ENCODE peak calls at places on chromosome 5, in four cellular contexts. C, Y, P and K are unnamed samples.
A peak's percentile ranks its signal among the peaks of the same experiment; 100 is the strongest.

GRCh38 chr5:11958321-11958720 is 54.1 kb upstream of the CTNND2 start:
- DNase-seq in Y (no peak), C (no peak), P (no peak), K (no peak)

GRCh38 chr5:151183451-151184245 is 26.1 kb upstream of the ANXA6 start:
- DNase-seq in P (no peak), C (no peak), Y (peak; percentile 32), K (no peak)

GRCh38 chr5:100950975-100951374 is 47.9 kb upstream of the ST8SIA4 start:
- DNase-seq in Y (no peak), C (no peak), P (no peak), K (no peak)

GRCh38 chr5:1255081-1255561 is 29.9 kb downstream of the SLC6A18 start:
- DNase-seq in C (peak; percentile 9), P (no peak), Y (no peak), K (no peak)

GRCh38 chr5:107213025-107213424 is 457.7 kb downstream of the EFNA5 start:
- DNase-seq in Y (no peak), C (no peak), P (no peak), K (no peak)

GRCh38 chr5:149128023-149128875 is 13.0 kb upstream of the ABLIM3 start:
- DNase-seq in P (no peak), Y (peak; percentile 45), C (peak; percentile 17), K (peak; percentile 44)

GRCh38 chr5:143023447-143024096 is 253.4 kb downstream of the ARHGAP26 start:
- DNase-seq in P (no peak), Y (peak; percentile 34), C (peak; percentile 91), K (peak; percentile 41)

GRCh38 chr5:149268928-149269557 is 2.6 kb upstream of the AFAP1L1 start:
- DNase-seq in C (peak; percentile 41), Y (peak; percentile 75), P (no peak), K (peak; percentile 79)

GRCh38 chr5:56112526-56113121 is 117.9 kb upstream of the IL6ST start:
- DNase-seq in Y (peak; percentile 46), C (no peak), P (no peak), K (no peak)

GRCh38 chr5:18141260-18141659 is 507.0 kb downstream of the TAF11L14 start:
- DNase-seq in Y (no peak), C (no peak), P (no peak), K (no peak)

GRCh38 chr5:133868946-133869674 is 99.3 kb downstream of the C5orf15 start:
- DNase-seq in Y (peak; percentile 73), P (peak; percentile 82), C (peak; percentile 84), K (peak; percentile 76)

GRCh38 chr5:126523818-126524522 is 71.0 kb downstream of the ALDH7A1 start:
- DNase-seq in P (no peak), C (no peak), Y (no peak), K (no peak)

GRCh38 chr5:1498623-1499416 is 24.9 kb downstream of the LPCAT1 start:
- DNase-seq in Y (no peak), P (no peak), C (peak; percentile 95), K (peak; percentile 68)

GRCh38 chr5:73960023-73960422 is 334.0 kb downstream of the ARHGEF28 start:
- DNase-seq in Y (no peak), P (no peak), C (peak; percentile 56), K (peak; percentile 12)

GRCh38 chr5:58891072-58891970 is 308.4 kb downstream of the RAB3C start:
- DNase-seq in P (peak; percentile 57), C (peak; percentile 58), Y (peak; percentile 99), K (peak; percentile 48)

GRCh38 chr5:9519537-9519936 is 26.3 kb downstream of the SEMA5A start:
- DNase-seq in Y (peak; percentile 73), C (peak; percentile 38), P (no peak), K (peak; percentile 30)

GRCh38 chr5:167753725-167754490 is 537.5 kb upstream of the WWC1 start:
- DNase-seq in C (no peak), Y (no peak), P (no peak), K (no peak)

GRCh38 chr5:9707766-9708462 is 77.8 kb upstream of the TAS2R1 start:
- DNase-seq in Y (no peak), C (no peak), P (no peak), K (no peak)

GRCh38 chr5:95084757-95085156 is 200.1 kb downstream of the MCTP1 start:
- DNase-seq in P (no peak), Y (peak; percentile 7), C (no peak), K (no peak)

GRCh38 chr5:57316798-57317327 is 143.0 kb downstream of the GPBP1 start:
- DNase-seq in P (no peak), Y (peak; percentile 97), C (peak; percentile 21), K (peak; percentile 25)

GRCh38 chr5:75412111-75412990 is 75.3 kb downstream of the HMGCR start:
- DNase-seq in Y (peak; percentile 88), C (peak; percentile 4), P (no peak), K (no peak)

GRCh38 chr5:68708842-68709170 is 385.0 kb upstream of the SLC30A5 start:
- DNase-seq in P (no peak), Y (peak; percentile 15), C (no peak), K (no peak)

GRCh38 chr5:67774153-67774552 is 441.4 kb upstream of the PIK3R1 start:
- DNase-seq in P (no peak), Y (no peak), C (no peak), K (no peak)

GRCh38 chr5:169413416-169413815 is 112.5 kb upstream of the SLIT3 start:
- DNase-seq in Y (peak; percentile 71), P (no peak), C (no peak), K (no peak)

GRCh38 chr5:177310757-177311173 is 933 bp downstream of the MXD3 start:
- DNase-seq in Y (no peak), P (no peak), C (peak; percentile 78), K (no peak)

GRCh38 chr5:143434261-143435206 is 31.0 kb upstream of the NR3C1 start:
- DNase-seq in C (peak; percentile 69), Y (peak; percentile 59), P (no peak), K (no peak)

GRCh38 chr5:115842089-115842881 is 550 bp downstream of the AP3S1 start:
- DNase-seq in P (no peak), Y (peak; percentile 42), C (peak; percentile 54), K (no peak)

GRCh38 chr5:169347786-169348185 is 46.8 kb upstream of the SLIT3 start:
- DNase-seq in Y (peak; percentile 73), C (no peak), P (no peak), K (no peak)

GRCh38 chr5:53877243-53877642 is 316.8 kb downstream of the NDUFS4 start:
- DNase-seq in Y (peak; percentile 86), P (no peak), C (no peak), K (no peak)

GRCh38 chr5:157214399-157214798 is 33.8 kb downstream of the ITK start:
- DNase-seq in C (no peak), P (no peak), Y (no peak), K (no peak)

GRCh38 chr5:181151146-181151545 is 3.8 kb downstream of the OR2V2 start:
- DNase-seq in C (peak; percentile 32), Y (no peak), P (no peak), K (no peak)

GRCh38 chr5:172833691-172834569 is at the start of gene ERGIC1:
- DNase-seq in Y (peak; percentile 74), C (peak; percentile 87), P (peak; percentile 92), K (peak; percentile 93)

GRCh38 chr5:124669956-124670671 is 76.3 kb downstream of the ZNF608 start:
- DNase-seq in C (no peak), P (no peak), Y (no peak), K (no peak)

GRCh38 chr5:151239237-151239861 is 13.6 kb upstream of the GM2A start:
- DNase-seq in P (peak; percentile 88), C (peak; percentile 86), Y (peak; percentile 72), K (peak; percentile 64)

GRCh38 chr5:60195083-60195482 is 301.6 kb upstream of the PDE4D start:
- DNase-seq in Y (no peak), C (no peak), P (no peak), K (no peak)

GRCh38 chr5:139787568-139788293 is 7.9 kb upstream of the PSD2 start:
- DNase-seq in Y (peak; percentile 54), C (peak; percentile 86), P (peak; percentile 85), K (peak; percentile 96)
- TF ChIP-seq CTCF in Y (peak; percentile 83), C (peak; percentile 89), P (peak; percentile 92), K (peak; percentile 87)

GRCh38 chr5:78323241-78323640 is 28.7 kb upstream of the AP3B1 start:
- DNase-seq in Y (no peak), P (no peak), C (no peak), K (no peak)
- TF ChIP-seq CTCF in Y (no peak), P (no peak), C (no peak), K (no peak)

DNA sequence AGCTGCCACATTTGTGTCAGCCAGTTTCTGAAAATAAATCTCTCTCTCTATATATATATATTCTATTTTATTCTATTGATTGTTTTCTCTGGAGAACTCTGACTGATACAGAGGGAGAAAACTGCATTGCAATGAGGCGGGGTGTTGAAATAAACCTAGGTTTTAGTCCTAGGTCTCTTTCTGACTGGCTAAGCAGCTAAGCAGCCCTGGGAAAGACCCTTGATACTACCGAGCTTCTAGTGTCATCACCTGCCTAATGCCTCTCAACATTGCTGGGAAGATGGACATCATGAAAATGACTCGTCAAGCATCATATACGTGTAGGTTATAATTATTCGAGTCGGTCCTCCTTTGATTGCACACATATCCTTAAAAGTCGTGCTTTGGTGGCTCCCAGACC is 166.5 kb upstream of the IL12B start:
- DNase-seq in Y (no peak), P (no peak), C (no peak), K (no peak)
- TF ChIP-seq CTCF in Y (no peak), P (no peak), C (no peak), K (no peak)

DNA sequence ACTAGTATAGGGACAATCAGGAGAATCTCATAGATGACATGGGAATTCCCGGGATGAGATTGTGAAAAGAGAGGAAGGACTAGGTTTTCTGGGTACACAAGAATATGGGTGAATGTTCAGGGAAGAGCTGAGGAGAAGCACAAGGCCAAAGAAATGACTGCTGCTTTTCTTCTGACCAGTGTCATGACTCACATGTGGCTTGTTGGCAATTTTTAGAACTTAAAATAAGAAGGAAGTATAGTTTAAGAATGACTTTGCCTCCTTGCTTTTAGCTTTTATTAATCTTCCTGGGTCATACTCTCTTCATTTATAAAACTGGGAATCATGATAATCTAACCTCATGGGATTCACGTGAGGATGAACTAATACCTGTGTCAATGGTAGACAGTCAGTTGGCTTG is 652.4 kb upstream of the MEF2C start:
- DNase-seq in Y (peak; percentile 23), P (no peak), C (no peak), K (no peak)
- TF ChIP-seq CTCF in Y (no peak), P (no peak), C (no peak), K (no peak)

DNA sequence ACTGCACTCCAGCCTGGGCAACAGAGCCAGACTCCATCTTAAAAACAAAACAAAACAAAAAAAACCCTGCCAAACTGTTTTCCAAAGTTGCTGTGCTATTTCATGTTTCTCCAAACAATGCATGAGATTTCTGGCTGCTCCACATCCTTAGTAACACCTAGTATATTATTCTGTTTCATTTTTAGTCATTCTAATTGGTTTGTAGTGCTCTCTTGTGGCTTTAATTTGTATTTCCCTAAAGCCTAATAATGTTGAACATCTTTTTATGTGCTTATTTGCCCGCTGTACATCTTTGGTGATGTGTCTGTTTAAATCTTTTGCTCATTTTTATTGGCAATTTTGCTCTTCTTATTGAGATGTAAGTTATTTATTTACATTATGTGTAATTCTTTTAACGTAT is 18.4 kb upstream of the TTC1 start:
- DNase-seq in P (no peak), C (no peak), Y (peak; percentile 28), K (no peak)
- TF ChIP-seq CTCF in P (peak; percentile 20), C (no peak), Y (peak; percentile 24), K (no peak)

DNA sequence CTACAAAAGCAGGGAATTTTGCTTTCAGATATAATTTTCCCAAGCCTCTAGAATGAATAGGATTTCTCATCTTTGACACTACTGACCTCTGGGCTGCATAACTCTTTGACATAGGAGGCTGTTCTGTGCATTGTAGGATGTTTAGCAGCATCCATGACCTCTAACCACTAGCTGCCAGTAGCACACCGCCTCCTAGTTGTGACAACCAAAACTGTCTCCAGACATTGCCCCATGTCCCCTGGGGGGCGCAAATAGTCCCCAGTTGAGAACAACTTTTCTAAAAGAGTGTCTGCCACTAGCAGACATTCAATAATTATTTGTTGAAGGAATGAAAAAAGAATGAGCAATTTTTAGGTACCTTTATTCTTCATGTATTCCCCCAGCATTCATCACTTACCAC is 51.8 kb downstream of the POU4F3 start:
- DNase-seq in P (no peak), Y (no peak), C (peak; percentile 14), K (no peak)
- TF ChIP-seq CTCF in P (no peak), Y (peak; percentile 25), C (peak; percentile 41), K (no peak)